ENCODE peak calls at places on chromosomes 13 and 19, in four cellular contexts. One of them, this sample, is unnamed.

GRCh38 chr13:24747248-24748151 is 16.5 kb upstream of the RNF17 start:
- DNase-seq in left ventricle myocardium inferior: no peak
- DNase-seq in lower leg skin: no peak
- DNase-seq in foreskin fibroblast: peak
- DNase-seq in this sample: no peak

GRCh38 chr19:4493104-4493928 is 21.2 kb downstream of the HDGFL2 start:
- DNase-seq in left ventricle myocardium inferior: no peak
- DNase-seq in lower leg skin: no peak
- DNase-seq in foreskin fibroblast: no peak
- DNase-seq in this sample: no peak

GRCh38 chr19:14566712-14567077 is 5.2 kb downstream of the NDUFB7 start:
- DNase-seq in left ventricle myocardium inferior: no peak
- DNase-seq in lower leg skin: no peak
- DNase-seq in foreskin fibroblast: no peak
- DNase-seq in this sample: no peak

GRCh38 chr13:45436953-45437352 is 18.8 kb upstream of the SLC25A30 start:
- DNase-seq in left ventricle myocardium inferior: no peak
- DNase-seq in lower leg skin: no peak
- DNase-seq in foreskin fibroblast: no peak
- DNase-seq in this sample: no peak

GRCh38 chr19:17944301-17944700 is 11.5 kb downstream of the CCDC124 start:
- DNase-seq in left ventricle myocardium inferior: no peak
- DNase-seq in lower leg skin: no peak
- DNase-seq in foreskin fibroblast: peak
- DNase-seq in this sample: peak

GRCh38 chr19:38120471-38121030 is 103.5 kb downstream of the DPF1 start:
- DNase-seq in left ventricle myocardium inferior: no peak
- DNase-seq in lower leg skin: no peak
- DNase-seq in foreskin fibroblast: no peak
- DNase-seq in this sample: no peak

GRCh38 chr19:34336781-34337271 is 28.2 kb upstream of the GPI start:
- DNase-seq in left ventricle myocardium inferior: no peak
- DNase-seq in lower leg skin: no peak
- DNase-seq in foreskin fibroblast: peak
- DNase-seq in this sample: no peak

GRCh38 chr13:65582160-65582559 is 1648.0 kb downstream of the PCDH9 start:
- DNase-seq in left ventricle myocardium inferior: no peak
- DNase-seq in lower leg skin: no peak
- DNase-seq in foreskin fibroblast: no peak
- DNase-seq in this sample: no peak

GRCh38 chr13:101785858-101786257 is 333.4 kb downstream of the ITGBL1 start:
- DNase-seq in left ventricle myocardium inferior: peak
- DNase-seq in lower leg skin: no peak
- DNase-seq in foreskin fibroblast: peak
- DNase-seq in this sample: no peak

GRCh38 chr19:5934779-5935472 is 20.9 kb downstream of the CAPS start:
- DNase-seq in left ventricle myocardium inferior: peak
- DNase-seq in lower leg skin: no peak
- DNase-seq in foreskin fibroblast: peak
- DNase-seq in this sample: peak

GRCh38 chr19:31356587-31357314 is 7.5 kb upstream of the TSHZ3 start:
- DNase-seq in left ventricle myocardium inferior: peak
- DNase-seq in lower leg skin: no peak
- DNase-seq in foreskin fibroblast: no peak
- DNase-seq in this sample: no peak

GRCh38 chr13:44664308-44664707 is 88.2 kb upstream of the TSC22D1 start:
- DNase-seq in left ventricle myocardium inferior: no peak
- DNase-seq in lower leg skin: no peak
- DNase-seq in foreskin fibroblast: no peak
- DNase-seq in this sample: no peak

GRCh38 chr13:101115762-101116161 is 300.5 kb downstream of the NALCN start:
- DNase-seq in left ventricle myocardium inferior: no peak
- DNase-seq in lower leg skin: no peak
- DNase-seq in foreskin fibroblast: peak
- DNase-seq in this sample: no peak

GRCh38 chr13:35881360-35881759 is 249.8 kb downstream of the DCLK1 start:
- DNase-seq in left ventricle myocardium inferior: no peak
- DNase-seq in lower leg skin: no peak
- DNase-seq in foreskin fibroblast: peak
- DNase-seq in this sample: no peak

GRCh38 chr19:29672319-29672932 is 7.2 kb downstream of the PLEKHF1 start:
- DNase-seq in left ventricle myocardium inferior: no peak
- DNase-seq in lower leg skin: no peak
- DNase-seq in foreskin fibroblast: no peak
- DNase-seq in this sample: no peak

GRCh38 chr13:34816543-34816942 is 125.5 kb upstream of the NBEA start:
- DNase-seq in left ventricle myocardium inferior: no peak
- DNase-seq in lower leg skin: no peak
- DNase-seq in foreskin fibroblast: peak
- DNase-seq in this sample: no peak

GRCh38 chr19:15432018-15432494 is 13.3 kb upstream of the AKAP8L start:
- DNase-seq in left ventricle myocardium inferior: no peak
- DNase-seq in lower leg skin: no peak
- DNase-seq in foreskin fibroblast: peak
- DNase-seq in this sample: no peak

GRCh38 chr13:33126909-33127607 is 110.8 kb downstream of the KL start:
- DNase-seq in left ventricle myocardium inferior: peak
- DNase-seq in lower leg skin: no peak
- DNase-seq in foreskin fibroblast: peak
- DNase-seq in this sample: no peak

GRCh38 chr19:16386619-16387240 is 62.1 kb downstream of the KLF2 start:
- DNase-seq in left ventricle myocardium inferior: peak
- DNase-seq in lower leg skin: no peak
- DNase-seq in foreskin fibroblast: peak
- DNase-seq in this sample: peak

GRCh38 chr19:6481541-6482342 is at the start of gene DENND1C:
- DNase-seq in left ventricle myocardium inferior: no peak
- DNase-seq in lower leg skin: no peak
- DNase-seq in foreskin fibroblast: no peak
- DNase-seq in this sample: no peak

GRCh38 chr19:43727593-43727853 is 11.6 kb downstream of the IRGC start:
- DNase-seq in left ventricle myocardium inferior: no peak
- DNase-seq in lower leg skin: no peak
- DNase-seq in foreskin fibroblast: no peak
- DNase-seq in this sample: no peak

GRCh38 chr13:109644069-109644750 is 142.2 kb downstream of the IRS2 start:
- DNase-seq in left ventricle myocardium inferior: no peak
- DNase-seq in lower leg skin: no peak
- DNase-seq in foreskin fibroblast: no peak
- DNase-seq in this sample: no peak

GRCh38 chr19:11729586-11729985 is 9.2 kb downstream of the ZNF823 start:
- DNase-seq in left ventricle myocardium inferior: no peak
- DNase-seq in lower leg skin: no peak
- DNase-seq in foreskin fibroblast: no peak
- DNase-seq in this sample: no peak
- H3K4me3 ChIP-seq in left ventricle myocardium inferior: no peak
- H3K4me3 ChIP-seq in lower leg skin: no peak
- H3K4me3 ChIP-seq in foreskin fibroblast: no peak
- H3K4me3 ChIP-seq in this sample: no peak

DNA sequence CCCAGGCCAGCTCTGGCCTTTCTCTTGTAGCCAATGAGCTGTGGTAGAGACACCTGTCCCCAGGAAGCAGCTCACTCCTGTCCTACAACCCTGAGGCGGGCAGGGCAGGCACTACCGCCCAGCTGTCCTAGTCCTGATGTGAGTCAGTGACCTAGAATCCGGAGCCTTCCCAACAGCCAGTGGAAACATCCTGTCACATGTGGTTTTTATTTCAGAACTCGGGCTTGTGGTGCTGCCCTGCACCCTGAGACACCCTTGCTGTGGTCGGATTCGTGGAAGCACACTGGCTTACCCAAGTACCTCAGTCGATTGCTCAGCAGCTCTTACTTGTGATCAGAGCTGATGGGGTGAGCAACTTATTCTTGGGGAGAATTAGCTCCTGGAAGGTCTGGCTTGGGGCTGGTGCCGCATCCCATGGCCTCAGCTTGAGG is 83.6 kb upstream of the ARHGEF7 start:
- DNase-seq in left ventricle myocardium inferior: no peak
- DNase-seq in lower leg skin: no peak
- DNase-seq in foreskin fibroblast: peak
- DNase-seq in this sample: no peak
- TF ChIP-seq CTCF in left ventricle myocardium inferior: no peak
- TF ChIP-seq CTCF in lower leg skin: no peak
- TF ChIP-seq CTCF in foreskin fibroblast: no peak
- TF ChIP-seq CTCF in this sample: no peak

DNA sequence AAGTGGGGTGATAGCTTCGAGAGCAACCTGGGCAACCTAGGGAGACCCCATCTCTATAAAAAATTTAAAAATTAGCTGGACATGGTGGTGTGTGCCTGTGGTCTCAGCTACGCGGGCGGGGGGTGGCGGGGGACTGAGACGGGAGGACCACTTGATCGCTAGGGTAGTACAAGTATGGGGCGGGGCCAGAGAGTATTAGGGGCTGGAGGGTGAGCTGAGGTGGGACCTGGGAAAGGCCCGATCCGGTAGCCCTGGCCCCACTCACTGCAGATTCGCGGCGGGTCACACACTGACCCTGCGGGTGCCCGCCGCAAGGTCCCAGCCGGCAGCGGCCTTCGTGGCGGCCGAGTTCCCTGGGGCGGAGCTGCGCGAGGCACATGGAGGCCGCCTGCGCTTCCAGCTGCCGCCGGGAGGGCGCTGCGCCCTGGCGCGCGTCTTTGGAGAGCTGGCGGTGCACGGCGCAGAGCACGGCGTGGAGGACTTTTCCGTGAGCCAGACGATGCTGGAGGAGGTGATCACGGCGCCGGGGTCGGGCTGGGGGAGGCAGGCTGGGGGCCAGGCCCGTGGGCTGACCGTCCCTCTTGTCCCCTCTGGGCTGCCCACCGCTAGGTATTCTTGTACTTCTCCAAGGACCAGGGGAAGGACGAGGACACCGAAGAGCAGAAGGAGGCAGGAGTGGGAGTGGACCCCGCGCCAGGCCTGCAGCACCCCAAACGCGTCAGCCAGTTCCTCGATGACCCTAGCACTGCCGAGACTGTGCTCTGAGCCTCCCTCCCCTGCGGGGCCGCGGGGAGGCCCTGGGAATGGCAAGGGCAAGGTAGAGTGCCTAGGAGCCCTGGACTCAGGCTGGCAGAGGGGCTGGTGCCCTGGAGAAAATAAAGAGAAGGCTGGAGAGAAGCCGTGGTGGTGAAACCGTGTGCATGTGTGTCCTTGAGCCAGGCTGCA is 2.0 kb upstream of the ARHGAP45 start:
- DNase-seq in left ventricle myocardium inferior: peak
- DNase-seq in lower leg skin: no peak
- DNase-seq in foreskin fibroblast: peak
- DNase-seq in this sample: no peak
- H3K4me3 ChIP-seq in left ventricle myocardium inferior: no peak
- H3K4me3 ChIP-seq in lower leg skin: no peak
- H3K4me3 ChIP-seq in foreskin fibroblast: no peak
- H3K4me3 ChIP-seq in this sample: no peak

GRCh38 chr19:41353466-41354342 is at the start of gene TGFB1:
- DNase-seq in left ventricle myocardium inferior: peak
- DNase-seq in lower leg skin: peak
- DNase-seq in foreskin fibroblast: peak
- DNase-seq in this sample: peak

GRCh38 chr19:41354343-41354974 is 737 bp upstream of the TGFB1 start:
- DNase-seq in left ventricle myocardium inferior: peak
- DNase-seq in lower leg skin: no peak
- DNase-seq in foreskin fibroblast: no peak
- DNase-seq in this sample: no peak

GRCh38 chr19:41352279-41352608 is 1.5 kb downstream of the TGFB1 start:
- DNase-seq in left ventricle myocardium inferior: no peak
- DNase-seq in lower leg skin: no peak
- DNase-seq in foreskin fibroblast: no peak
- DNase-seq in this sample: no peak

GRCh38 chr19:41351339-41352245 is 2.1 kb downstream of the TGFB1 start:
- DNase-seq in left ventricle myocardium inferior: peak
- DNase-seq in lower leg skin: peak
- DNase-seq in foreskin fibroblast: peak
- DNase-seq in this sample: no peak

GRCh38 chr19:41352609-41353465 is 885 bp downstream of the TGFB1 start:
- DNase-seq in left ventricle myocardium inferior: peak
- DNase-seq in lower leg skin: peak
- DNase-seq in foreskin fibroblast: peak
- DNase-seq in this sample: no peak
- TF ChIP-seq CTCF in left ventricle myocardium inferior: peak
- TF ChIP-seq CTCF in lower leg skin: no peak
- TF ChIP-seq CTCF in foreskin fibroblast: peak
- TF ChIP-seq CTCF in this sample: peak

DNA sequence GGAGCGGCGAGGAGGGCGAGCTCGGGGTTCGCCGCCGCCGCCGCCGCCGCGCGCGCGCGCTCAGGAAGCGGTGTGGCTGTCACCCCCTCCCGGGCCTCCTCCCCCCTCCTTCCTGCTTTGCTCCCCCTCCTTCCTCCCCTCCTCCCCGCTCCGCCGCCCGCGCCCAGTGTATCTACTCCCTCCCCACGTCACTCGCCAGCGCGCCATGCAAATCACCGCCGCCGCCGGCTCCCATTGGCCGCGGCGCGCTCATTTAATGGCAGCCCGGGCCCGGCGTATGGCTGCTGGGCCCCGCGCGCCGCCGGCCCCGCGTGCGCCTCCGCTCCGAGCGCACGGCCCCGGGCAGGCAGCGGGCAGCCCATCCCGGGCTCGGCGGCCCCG is 335 bp upstream of the SOX1 start:
- DNase-seq in left ventricle myocardium inferior: peak
- DNase-seq in lower leg skin: peak
- DNase-seq in foreskin fibroblast: peak
- DNase-seq in this sample: no peak
- H3K4me3 ChIP-seq in left ventricle myocardium inferior: peak
- H3K4me3 ChIP-seq in lower leg skin: no peak
- H3K4me3 ChIP-seq in foreskin fibroblast: no peak
- H3K4me3 ChIP-seq in this sample: no peak

This sample was measured in AG04450.